ENCODE peak calls at places on chromosomes 13 and 19, in six cellular contexts. A is glutamatergic neuron, B is HFF-Myc, S is Calu3, L is tibial nerve, V is endothelial cell. J is an unnamed sample.
A peak's percentile ranks its signal among the peaks of the same experiment; 100 is the strongest.

GRCh38 chr13:69094485-69094884 is 1013.1 kb upstream of the ATXN8OS start:
- DNase-seq in A (no peak), B (no peak), S (no peak), L (no peak), V (no peak), J (no peak)

GRCh38 chr13:93244918-93245280 is 18.3 kb downstream of the GPC6 start:
- DNase-seq in A (no peak), B (no peak), S (no peak), L (no peak), V (no peak), J (no peak)

GRCh38 chr19:55301459-55302331 is 17.9 kb downstream of the BRSK1 start:
- DNase-seq in A (peak; percentile 95), B (peak; percentile 55), S (peak; percentile 96), L (peak; percentile 82), V (peak; percentile 97), J (peak; percentile 96)

GRCh38 chr19:50933640-50934039 is 19.2 kb downstream of the KLK5 start:
- DNase-seq in A (no peak), B (no peak), S (no peak), L (no peak), V (no peak), J (no peak)

GRCh38 chr19:30253581-30253996 is 118.6 kb upstream of the ZNF536 start:
- DNase-seq in A (no peak), B (no peak), S (no peak), L (no peak), V (no peak), J (no peak)

GRCh38 chr19:50357178-50358100 is 8.0 kb downstream of the NAPSA start:
- DNase-seq in A (peak; percentile 70), B (no peak), S (peak; percentile 82), L (peak; percentile 83), V (peak; percentile 46), J (no peak)

GRCh38 chr13:29849071-29849541 is 1.3 kb downstream of the UBL3 start:
- DNase-seq in A (no peak), B (no peak), S (no peak), L (peak; percentile 46), V (peak; percentile 7), J (no peak)

GRCh38 chr13:32409561-32410440 is 18.1 kb downstream of the N4BP2L1 start:
- DNase-seq in A (peak; percentile 62), B (no peak), S (no peak), L (peak; percentile 57), V (peak; percentile 34), J (no peak)

GRCh38 chr19:3073159-3073563 is 10.9 kb upstream of the TLE5 start:
- DNase-seq in A (no peak), B (peak; percentile 66), S (no peak), L (no peak), V (no peak), J (no peak)

GRCh38 chr19:15197275-15198005 is 3.4 kb downstream of the NOTCH3 start:
- DNase-seq in A (no peak), B (no peak), S (no peak), L (no peak), V (no peak), J (no peak)

GRCh38 chr19:53977429-53977990 is 13.9 kb upstream of the CACNG6 start:
- DNase-seq in A (peak; percentile 76), B (peak; percentile 41), S (peak; percentile 72), L (peak; percentile 87), V (peak; percentile 75), J (no peak)

DNA sequence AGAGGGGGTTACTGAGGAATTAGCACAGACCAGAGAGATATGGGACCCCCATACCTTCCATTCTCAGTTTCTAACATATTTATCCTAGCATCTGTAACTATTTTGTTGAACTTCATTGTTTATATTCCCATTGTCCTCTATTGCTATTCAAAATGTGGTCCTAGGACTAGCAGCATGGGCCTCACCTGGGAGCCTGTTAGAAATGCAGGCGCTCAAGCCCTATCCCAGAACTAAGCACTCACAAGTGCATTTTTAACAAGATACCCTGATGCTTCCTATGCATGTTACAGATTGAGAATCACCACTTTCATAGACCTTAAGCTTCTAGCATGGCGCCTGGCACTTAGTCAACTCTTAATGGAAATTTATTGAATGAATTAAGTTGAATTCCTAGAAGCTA is 58.3 kb upstream of the TDRD3 start:
- DNase-seq in A (no peak), B (no peak), S (no peak), L (no peak), V (no peak), J (no peak)
- TF ChIP-seq CTCF in A (no peak), B (no peak), S (no peak), L (no peak), V (no peak), J (no peak)

DNA sequence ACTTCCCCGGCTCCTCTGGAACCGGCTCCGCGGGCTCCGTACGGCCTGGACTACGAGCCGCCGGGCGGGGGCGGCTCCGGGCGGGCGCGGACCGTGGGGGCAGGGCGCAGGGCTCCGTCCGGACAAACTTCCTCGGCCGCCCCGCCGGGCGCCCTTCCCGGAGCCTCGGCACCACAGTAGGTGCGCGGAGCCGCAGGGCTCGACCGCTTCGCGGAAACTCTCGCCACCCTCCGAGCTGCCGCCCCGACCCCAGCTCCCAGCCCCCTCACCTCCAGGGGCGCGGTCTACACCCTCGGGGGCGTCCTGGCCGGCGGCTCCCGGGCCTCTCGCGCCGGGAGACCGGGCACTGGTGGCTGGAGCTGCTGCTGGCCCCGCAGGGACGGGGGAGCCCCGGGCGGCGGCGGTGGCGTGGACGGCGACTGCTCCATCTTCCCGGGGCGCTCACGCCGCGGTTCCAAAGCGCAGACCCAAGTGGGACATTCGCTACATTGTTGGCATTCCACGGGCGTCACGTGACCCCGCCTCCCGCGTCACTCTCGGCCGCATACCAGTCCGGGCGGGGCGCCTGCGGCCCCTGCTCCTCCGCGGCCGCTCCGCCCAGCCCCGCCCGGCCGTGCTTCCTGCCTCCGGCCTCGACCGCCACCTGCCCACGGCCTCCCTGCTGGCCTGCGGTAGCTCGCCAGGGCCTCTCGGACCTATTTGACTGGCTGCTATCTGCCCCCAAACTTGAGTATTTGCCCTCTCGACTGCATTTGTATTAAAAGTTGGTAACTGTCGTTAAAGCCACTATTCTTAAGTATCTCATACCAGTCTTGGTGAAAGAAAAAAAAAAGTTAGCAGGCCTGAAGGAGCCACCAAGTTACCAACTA is at the start of gene LATS2:
- DNase-seq in A (peak; percentile 82), B (peak; percentile 59), S (peak; percentile 95), L (peak; percentile 97), V (peak; percentile 97), J (peak; percentile 98)
- TF ChIP-seq CTCF in A (no peak), B (no peak), S (no peak), L (peak; percentile 68), V (no peak), J (peak; percentile 23)

DNA sequence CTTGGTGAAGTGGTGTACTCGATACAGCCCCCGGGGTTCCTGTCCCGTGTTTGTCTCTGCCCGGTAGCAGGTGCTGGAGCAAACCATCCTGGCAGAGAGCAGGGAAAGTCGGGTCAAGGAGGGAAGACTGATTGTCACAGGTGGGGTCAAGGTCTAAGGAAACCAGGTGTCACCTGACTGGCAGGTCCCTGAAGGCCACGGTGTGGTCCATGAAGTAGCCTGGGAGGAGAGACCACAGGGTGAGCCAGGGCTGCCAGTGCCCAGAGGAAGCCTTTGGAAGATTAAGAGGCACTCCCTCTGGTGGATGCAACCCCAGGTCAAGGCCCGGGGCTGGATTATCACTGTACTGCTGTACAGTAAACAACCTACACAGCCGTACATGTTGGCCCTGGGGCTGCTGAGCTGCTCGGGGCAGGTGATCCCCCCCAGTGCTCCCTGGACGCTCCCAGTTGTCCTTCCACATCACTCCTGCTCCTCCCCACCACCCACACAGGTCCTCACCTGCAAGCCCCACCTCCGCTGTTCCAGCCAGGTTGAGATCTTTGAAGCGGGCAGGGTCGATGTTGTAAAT is 6.0 kb upstream of the CCER2 start:
- DNase-seq in A (peak; percentile 50), B (no peak), S (peak; percentile 36), L (no peak), V (peak; percentile 38), J (no peak)
- TF ChIP-seq CTCF in A (no peak), B (no peak), S (no peak), L (no peak), V (no peak), J (no peak)

GRCh38 chr13:35961002-35961401 is 170.2 kb downstream of the DCLK1 start:
- DNase-seq in A (no peak), B (no peak), S (no peak), L (no peak), V (no peak), J (no peak)

GRCh38 chr13:35957996-35958395 is 173.2 kb downstream of the DCLK1 start:
- DNase-seq in A (no peak), B (no peak), S (no peak), L (no peak), V (no peak), J (no peak)

GRCh38 chr13:35964764-35965163 is 166.4 kb downstream of the DCLK1 start:
- DNase-seq in A (no peak), B (no peak), S (no peak), L (no peak), V (no peak), J (no peak)

GRCh38 chr13:35963982-35964665 is 167.1 kb downstream of the DCLK1 start:
- DNase-seq in A (no peak), B (no peak), S (no peak), L (no peak), V (no peak), J (no peak)

GRCh38 chr13:35961461-35962220 is 169.5 kb downstream of the DCLK1 start:
- DNase-seq in A (no peak), B (no peak), S (no peak), L (no peak), V (no peak), J (no peak)
- TF ChIP-seq CTCF in A (no peak), B (no peak), S (no peak), L (peak; percentile 45), V (no peak), J (peak; percentile 58)

GRCh38 chr19:4589579-4590410 is 30.3 kb upstream of the SEMA6B start:
- DNase-seq in A (peak; percentile 70), B (no peak), S (peak; percentile 48), L (no peak), V (peak; percentile 56), J (no peak)
- TF ChIP-seq CTCF in A (peak; percentile 72), B (peak; percentile 54), S (peak; percentile 28), L (no peak), V (peak; percentile 53), J (peak; percentile 30)

GRCh38 chr19:35140898-35141626 is 2.0 kb upstream of the FXYD7 start:
- DNase-seq in A (peak; percentile 97), B (peak; percentile 48), S (peak; percentile 97), L (peak; percentile 94), V (peak; percentile 93), J (peak; percentile 94)
- TF ChIP-seq CTCF in A (no peak), B (peak; percentile 47), S (peak; percentile 31), L (peak; percentile 68), V (no peak), J (peak; percentile 38)

DNA sequence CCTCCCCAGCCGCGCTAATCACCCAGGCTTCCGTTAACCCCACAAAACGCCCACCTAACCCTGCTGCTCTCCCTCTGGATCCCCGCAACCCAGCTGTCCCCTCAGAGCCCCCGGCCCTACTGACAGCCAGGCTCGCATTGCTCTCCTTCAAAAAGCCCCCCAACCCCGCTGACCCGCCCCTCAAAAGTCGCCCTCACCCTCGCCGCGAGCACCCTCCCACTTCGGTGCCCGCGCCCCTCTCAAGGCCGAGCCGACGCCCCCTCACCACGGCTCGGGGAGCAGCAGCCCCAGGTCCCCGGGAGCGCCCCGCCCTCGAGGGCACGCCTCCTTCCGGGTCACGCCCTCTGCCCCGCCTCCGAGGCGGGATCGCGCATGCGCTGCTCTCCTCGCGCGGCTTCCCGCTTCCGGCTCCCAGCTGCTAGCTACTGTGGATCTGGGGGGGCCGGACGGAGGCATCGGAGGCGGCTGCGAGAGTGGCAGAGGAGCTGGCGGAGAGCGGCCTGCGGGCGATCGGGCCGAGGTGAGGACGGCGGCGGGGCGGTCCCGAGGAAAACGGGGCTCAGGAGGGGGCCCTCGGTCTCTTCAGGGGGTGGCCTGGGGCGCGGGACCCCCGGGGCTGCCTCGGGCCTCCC is 46.1 kb downstream of the ARHGEF18 start:
- DNase-seq in A (peak; percentile 94), B (peak; percentile 53), S (peak; percentile 89), L (peak; percentile 75), V (peak; percentile 94), J (peak; percentile 98)
- TF ChIP-seq CTCF in A (no peak), B (no peak), S (no peak), L (peak; percentile 30), V (no peak), J (no peak)